ENCODE peak calls at places on chromosome 12, in five cellular contexts. One of them, this sample, is unnamed. For H3K4me1, the result is how much of the 10 kb centered on the place peaks cover.

GRCh38 chr12:124938606-124939427 is 24.4 kb upstream of the UBC start:
- DNase-seq in upper lobe of left lung: peak
- DNase-seq in lung: peak
- DNase-seq in iPS DF 6.9: no peak
- DNase-seq in cardiac muscle cell: peak
- DNase-seq in this sample: no peak

GRCh38 chr12:123058980-123059379 is 78.5 kb downstream of the ARL6IP4 start:
- DNase-seq in upper lobe of left lung: no peak
- DNase-seq in lung: no peak
- DNase-seq in iPS DF 6.9: no peak
- DNase-seq in cardiac muscle cell: no peak
- DNase-seq in this sample: no peak

GRCh38 chr12:57235012-57235727 is 5.7 kb downstream of the SHMT2 start:
- DNase-seq in upper lobe of left lung: peak
- DNase-seq in lung: no peak
- DNase-seq in iPS DF 6.9: no peak
- DNase-seq in cardiac muscle cell: no peak
- DNase-seq in this sample: no peak

GRCh38 chr12:4133029-4133428 is 140.5 kb upstream of the CCND2 start:
- DNase-seq in upper lobe of left lung: no peak
- DNase-seq in lung: no peak
- DNase-seq in iPS DF 6.9: no peak
- DNase-seq in cardiac muscle cell: no peak
- DNase-seq in this sample: no peak

GRCh38 chr12:117063162-117063911 is 35.9 kb downstream of the TESC start:
- DNase-seq in upper lobe of left lung: no peak
- DNase-seq in lung: peak
- DNase-seq in iPS DF 6.9: no peak
- DNase-seq in cardiac muscle cell: no peak
- DNase-seq in this sample: no peak

GRCh38 chr12:103905730-103906349 is 24.4 kb upstream of the HSP90B1 start:
- DNase-seq in upper lobe of left lung: no peak
- DNase-seq in lung: no peak
- DNase-seq in iPS DF 6.9: no peak
- DNase-seq in cardiac muscle cell: no peak
- DNase-seq in this sample: no peak

GRCh38 chr12:57232156-57232756 is 2.7 kb downstream of the SHMT2 start:
- DNase-seq in upper lobe of left lung: no peak
- DNase-seq in lung: no peak
- DNase-seq in iPS DF 6.9: no peak
- DNase-seq in cardiac muscle cell: no peak
- DNase-seq in this sample: no peak

GRCh38 chr12:76158518-76159321 is 74.2 kb upstream of the NAP1L1 start:
- DNase-seq in upper lobe of left lung: no peak
- DNase-seq in lung: peak
- DNase-seq in iPS DF 6.9: peak
- DNase-seq in cardiac muscle cell: peak
- DNase-seq in this sample: no peak

GRCh38 chr12:41576925-41577324 is 388.8 kb downstream of the PDZRN4 start:
- DNase-seq in upper lobe of left lung: no peak
- DNase-seq in lung: no peak
- DNase-seq in iPS DF 6.9: peak
- DNase-seq in cardiac muscle cell: no peak
- DNase-seq in this sample: no peak

GRCh38 chr12:113403435-113404415 is at the start of gene SDS:
- DNase-seq in upper lobe of left lung: no peak
- DNase-seq in lung: peak
- DNase-seq in iPS DF 6.9: no peak
- DNase-seq in cardiac muscle cell: no peak
- DNase-seq in this sample: no peak

GRCh38 chr12:14621821-14622220 is 54.1 kb upstream of the PLBD1 start:
- DNase-seq in upper lobe of left lung: no peak
- DNase-seq in lung: no peak
- DNase-seq in iPS DF 6.9: no peak
- DNase-seq in cardiac muscle cell: no peak
- DNase-seq in this sample: no peak

GRCh38 chr12:111584959-111585358 is 14.2 kb downstream of the ATXN2 start:
- DNase-seq in upper lobe of left lung: no peak
- DNase-seq in lung: no peak
- DNase-seq in iPS DF 6.9: no peak
- DNase-seq in cardiac muscle cell: no peak
- DNase-seq in this sample: no peak

GRCh38 chr12:93773122-93773871 is 96.1 kb downstream of the CRADD start:
- DNase-seq in upper lobe of left lung: no peak
- DNase-seq in lung: no peak
- DNase-seq in iPS DF 6.9: no peak
- DNase-seq in cardiac muscle cell: no peak
- DNase-seq in this sample: no peak

GRCh38 chr12:75877588-75878381 is 153.8 kb downstream of the PHLDA1 start:
- DNase-seq in upper lobe of left lung: no peak
- DNase-seq in lung: no peak
- DNase-seq in iPS DF 6.9: no peak
- DNase-seq in cardiac muscle cell: peak
- DNase-seq in this sample: no peak

GRCh38 chr12:80485222-80485987 is 41.4 kb downstream of the PTPRQ start:
- DNase-seq in upper lobe of left lung: no peak
- DNase-seq in lung: no peak
- DNase-seq in iPS DF 6.9: no peak
- DNase-seq in cardiac muscle cell: no peak
- DNase-seq in this sample: no peak

GRCh38 chr12:102441077-102441596 is 39.2 kb downstream of the IGF1 start:
- DNase-seq in upper lobe of left lung: no peak
- DNase-seq in lung: no peak
- DNase-seq in iPS DF 6.9: no peak
- DNase-seq in cardiac muscle cell: no peak
- DNase-seq in this sample: no peak

GRCh38 chr12:43655586-43655985 is 103.0 kb downstream of the PUS7L start:
- DNase-seq in upper lobe of left lung: no peak
- DNase-seq in lung: no peak
- DNase-seq in iPS DF 6.9: no peak
- DNase-seq in cardiac muscle cell: no peak
- DNase-seq in this sample: no peak

GRCh38 chr12:66637693-66638301 is 41.1 kb downstream of the GRIP1 start:
- DNase-seq in upper lobe of left lung: no peak
- DNase-seq in lung: no peak
- DNase-seq in iPS DF 6.9: no peak
- DNase-seq in cardiac muscle cell: no peak
- DNase-seq in this sample: no peak

GRCh38 chr12:24014240-24014639 is 64.8 kb upstream of the SOX5 start:
- DNase-seq in upper lobe of left lung: no peak
- DNase-seq in lung: no peak
- DNase-seq in iPS DF 6.9: no peak
- DNase-seq in cardiac muscle cell: no peak
- DNase-seq in this sample: no peak

GRCh38 chr12:89464974-89465592 is 59.5 kb downstream of the GALNT4 start:
- DNase-seq in upper lobe of left lung: no peak
- DNase-seq in lung: no peak
- DNase-seq in iPS DF 6.9: no peak
- DNase-seq in cardiac muscle cell: no peak
- DNase-seq in this sample: no peak

GRCh38 chr12:123935956-123936355 is 36.7 kb downstream of the CCDC92 start:
- DNase-seq in upper lobe of left lung: no peak
- DNase-seq in lung: no peak
- DNase-seq in iPS DF 6.9: no peak
- DNase-seq in cardiac muscle cell: no peak
- DNase-seq in this sample: no peak

GRCh38 chr12:1234073-1234472 is 243.1 kb downstream of the ERC1 start:
- DNase-seq in upper lobe of left lung: no peak
- DNase-seq in lung: no peak
- DNase-seq in iPS DF 6.9: no peak
- DNase-seq in cardiac muscle cell: peak
- DNase-seq in this sample: no peak

GRCh38 chr12:63826002-63826585 is 18.4 kb upstream of the SRGAP1 start:
- DNase-seq in upper lobe of left lung: no peak
- DNase-seq in lung: no peak
- DNase-seq in iPS DF 6.9: no peak
- DNase-seq in cardiac muscle cell: peak
- DNase-seq in this sample: no peak

GRCh38 chr12:21583587-21583986 is 21.1 kb downstream of the GYS2 start:
- DNase-seq in upper lobe of left lung: no peak
- DNase-seq in lung: no peak
- DNase-seq in iPS DF 6.9: no peak
- DNase-seq in cardiac muscle cell: no peak
- DNase-seq in this sample: no peak

GRCh38 chr12:127562781-127563180 is 704.2 kb upstream of the TMEM132C start:
- DNase-seq in upper lobe of left lung: no peak
- DNase-seq in lung: no peak
- DNase-seq in iPS DF 6.9: no peak
- DNase-seq in cardiac muscle cell: no peak
- DNase-seq in this sample: no peak

DNA sequence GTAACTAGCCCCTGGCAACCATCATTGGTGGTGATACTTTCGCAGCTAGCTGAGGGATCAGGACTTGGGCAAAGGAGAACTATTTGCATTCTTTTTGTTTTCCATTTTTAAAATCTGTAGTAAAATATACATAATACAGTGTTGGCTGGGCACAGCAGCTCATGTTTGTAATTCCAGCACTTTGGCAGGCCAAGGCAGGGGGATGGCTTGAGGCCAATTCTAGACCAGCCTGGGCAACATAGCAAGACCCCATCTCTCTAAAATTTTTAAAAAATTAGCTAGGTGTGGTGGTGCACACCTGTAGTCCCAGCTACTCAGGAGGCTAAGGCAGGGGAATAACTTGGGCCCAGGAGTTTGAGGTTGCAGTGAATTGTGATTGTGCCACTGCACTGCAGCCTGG is 20.0 kb downstream of the TFCP2 start:
- DNase-seq in upper lobe of left lung: no peak
- DNase-seq in lung: no peak
- DNase-seq in iPS DF 6.9: no peak
- DNase-seq in cardiac muscle cell: no peak
- DNase-seq in this sample: no peak
- H3K4me1 ChIP-seq in upper lobe of left lung: under half
- H3K4me1 ChIP-seq in lung: under half
- H3K4me1 ChIP-seq in iPS DF 6.9: under half
- H3K4me1 ChIP-seq in cardiac muscle cell: under half
- H3K4me1 ChIP-seq in this sample: under half

DNA sequence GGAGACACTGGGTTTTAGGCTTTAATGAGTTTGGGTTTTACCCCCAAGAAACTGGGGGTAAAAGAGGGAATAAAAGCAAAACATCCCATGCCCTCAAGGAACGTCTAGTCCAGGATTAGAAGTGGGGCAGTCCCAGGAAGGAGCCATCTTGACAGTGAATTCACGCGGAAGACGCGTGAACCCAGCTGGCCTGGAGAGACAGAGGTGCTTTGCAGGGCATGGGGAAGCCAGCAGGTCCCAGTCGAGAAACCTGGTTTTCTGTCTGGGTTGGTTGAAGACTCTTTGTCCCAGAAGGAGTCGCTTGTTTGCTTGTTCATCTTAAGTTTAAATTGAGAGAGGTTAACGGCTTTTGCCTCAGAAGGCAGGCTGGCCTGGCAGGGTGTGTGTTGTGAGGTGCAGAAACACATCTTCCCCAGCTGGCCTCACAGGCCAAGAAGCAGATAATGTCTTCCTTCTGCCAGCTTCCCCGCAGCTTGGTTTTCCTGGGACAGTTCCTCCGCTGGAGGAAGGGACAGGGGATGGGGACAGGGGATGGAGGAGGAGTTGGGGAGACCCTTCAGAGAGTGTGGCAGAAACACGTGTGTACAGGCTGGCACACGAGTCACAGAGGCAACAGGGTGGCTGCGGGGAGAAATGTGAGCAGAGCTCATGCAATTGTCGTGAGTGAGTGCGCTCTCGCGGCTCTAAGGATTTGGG is 18.5 kb upstream of the CD9 start:
- DNase-seq in upper lobe of left lung: no peak
- DNase-seq in lung: no peak
- DNase-seq in iPS DF 6.9: no peak
- DNase-seq in cardiac muscle cell: no peak
- DNase-seq in this sample: no peak
- H3K4me1 ChIP-seq in upper lobe of left lung: under half
- H3K4me1 ChIP-seq in lung: under half
- H3K4me1 ChIP-seq in iPS DF 6.9: under half
- H3K4me1 ChIP-seq in cardiac muscle cell: under half
- H3K4me1 ChIP-seq in this sample: half or more

DNA sequence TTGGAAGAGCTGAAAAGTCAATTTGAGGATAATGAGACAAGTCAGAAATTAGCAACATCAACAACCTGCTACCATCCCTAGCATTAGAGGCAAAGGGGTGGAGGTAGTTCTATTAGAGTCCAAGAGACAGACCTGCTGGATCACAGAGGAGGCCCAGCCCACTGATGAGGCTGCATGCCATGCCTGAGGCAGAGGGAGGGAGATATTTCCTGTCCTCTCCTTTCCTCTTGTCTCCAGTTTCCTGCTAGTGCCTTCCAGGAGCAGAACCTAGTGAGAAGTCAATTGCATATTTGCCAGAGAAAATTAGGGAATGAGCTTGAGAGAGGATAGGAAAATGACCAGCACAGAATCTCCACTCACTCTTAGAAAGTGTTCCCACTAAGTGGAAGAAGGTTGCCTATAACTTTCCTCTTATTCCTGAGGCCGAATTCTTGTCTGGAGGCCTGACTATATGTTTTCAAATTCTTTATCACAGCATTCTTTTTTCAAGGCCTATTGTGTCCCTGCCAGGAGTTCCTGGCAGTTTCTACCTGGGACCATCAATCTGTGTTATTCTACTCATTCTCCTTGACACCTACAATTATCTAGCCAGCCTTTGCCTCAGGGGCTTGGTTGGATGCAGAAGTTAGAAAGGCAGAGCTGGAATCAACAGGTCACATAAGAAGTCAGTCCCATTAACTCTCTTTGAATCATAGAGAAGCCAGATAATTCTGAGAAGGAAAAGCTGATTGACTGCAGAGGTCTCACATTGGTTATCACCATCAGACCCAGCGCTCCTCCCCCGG is 121.9 kb downstream of the EMP1 start:
- DNase-seq in upper lobe of left lung: no peak
- DNase-seq in lung: no peak
- DNase-seq in iPS DF 6.9: no peak
- DNase-seq in cardiac muscle cell: no peak
- DNase-seq in this sample: no peak
- H3K4me1 ChIP-seq in upper lobe of left lung: under half
- H3K4me1 ChIP-seq in lung: under half
- H3K4me1 ChIP-seq in iPS DF 6.9: under half
- H3K4me1 ChIP-seq in cardiac muscle cell: under half
- H3K4me1 ChIP-seq in this sample: under half

DNA sequence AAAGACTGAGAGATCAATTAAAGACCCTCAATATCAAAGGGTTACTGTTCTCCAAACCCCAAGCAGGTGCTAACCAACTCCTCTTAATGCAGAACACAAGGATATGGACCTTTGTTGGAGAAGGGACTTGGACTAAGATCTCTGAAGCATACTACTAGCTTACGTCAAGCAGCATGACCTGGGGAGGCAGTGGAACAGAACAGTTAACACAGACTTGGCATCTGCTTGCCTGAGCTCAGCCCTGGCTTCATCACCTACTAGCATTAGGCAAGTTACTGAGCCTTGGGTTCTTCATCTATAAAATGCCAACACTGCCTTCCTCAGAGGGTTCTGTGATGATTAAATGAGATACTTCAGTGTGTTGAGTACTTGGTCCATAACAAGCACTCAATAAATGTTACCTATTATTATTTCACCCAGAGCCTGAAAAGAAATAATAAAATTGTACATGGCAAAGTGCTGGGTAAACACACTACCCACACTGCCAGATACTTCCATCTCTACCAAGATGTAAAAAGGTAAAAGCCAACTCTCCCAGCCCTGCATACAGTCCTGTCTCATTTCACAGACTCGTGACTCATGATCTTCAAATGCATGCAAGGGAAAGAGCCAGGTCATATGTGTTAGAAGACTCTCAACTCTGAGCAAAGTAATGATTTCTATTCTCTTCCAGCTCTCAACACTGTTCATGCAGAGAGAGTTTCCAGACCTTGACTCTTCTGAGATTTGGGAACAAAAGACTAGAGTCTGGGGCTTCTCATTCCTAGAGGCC is 39.7 kb downstream of the FMNL3 start:
- DNase-seq in upper lobe of left lung: no peak
- DNase-seq in lung: no peak
- DNase-seq in iPS DF 6.9: no peak
- DNase-seq in cardiac muscle cell: no peak
- DNase-seq in this sample: no peak
- H3K4me1 ChIP-seq in upper lobe of left lung: half or more
- H3K4me1 ChIP-seq in lung: under half
- H3K4me1 ChIP-seq in iPS DF 6.9: under half
- H3K4me1 ChIP-seq in cardiac muscle cell: under half
- H3K4me1 ChIP-seq in this sample: half or more